ENCODE peak calls at places on chromosomes 16 and 17, in four cellular contexts. Z, Q, R and H are unnamed samples.
A peak's percentile ranks its signal among the peaks of the same experiment; 100 is the strongest.

GRCh38 chr16:19588661-19589060 is 33.2 kb downstream of the VPS35L start:
- DNase-seq in R (no peak), Z (no peak), Q (peak; percentile 39), H (no peak)

GRCh38 chr16:67865318-67865717 is 7.5 kb upstream of the EDC4 start:
- DNase-seq in R (no peak), Q (peak; percentile 56), Z (peak; percentile 53), H (no peak)

GRCh38 chr17:2712300-2713043 is 908 bp upstream of the CLUH start:
- DNase-seq in Z (no peak), R (no peak), Q (no peak), H (no peak)

GRCh38 chr16:51306116-51306515 is 155.0 kb upstream of the SALL1 start:
- DNase-seq in Q (no peak), Z (no peak), R (no peak), H (no peak)

GRCh38 chr17:35082073-35082657 is 18.7 kb upstream of the RFFL start:
- DNase-seq in R (no peak), Q (peak; percentile 75), Z (peak; percentile 30), H (no peak)

GRCh38 chr17:10772425-10773380 is 31.2 kb downstream of the TMEM238L start:
- DNase-seq in Q (no peak), R (no peak), Z (no peak), H (no peak)

GRCh38 chr17:81345211-81346089 is 49.8 kb upstream of the BAHCC1 start:
- DNase-seq in Q (peak; percentile 95), R (no peak), Z (peak; percentile 59), H (peak; percentile 55)

GRCh38 chr17:34386925-34387550 is 24.0 kb upstream of the CCL1 start:
- DNase-seq in Q (peak; percentile 54), Z (no peak), R (no peak), H (no peak)

GRCh38 chr17:49556183-49556943 is 19.3 kb upstream of the NXPH3 start:
- DNase-seq in Z (peak; percentile 94), Q (peak; percentile 77), R (peak; percentile 78), H (peak; percentile 80)

GRCh38 chr17:71628306-71628705 is 492.5 kb upstream of the SOX9 start:
- DNase-seq in R (no peak), Q (no peak), Z (no peak), H (no peak)

GRCh38 chr16:22641030-22641671 is 130.5 kb downstream of the NPIPB5 start:
- DNase-seq in R (no peak), Q (peak; percentile 28), Z (no peak), H (no peak)

GRCh38 chr16:61590577-61590976 is 445.7 kb downstream of the CDH8 start:
- DNase-seq in Q (no peak), R (no peak), Z (no peak), H (no peak)

GRCh38 chr17:39208136-39208535 is 8.1 kb downstream of the RPL19 start:
- DNase-seq in Z (no peak), Q (no peak), R (no peak), H (no peak)

GRCh38 chr16:69559164-69559563 is 6.6 kb upstream of the NFAT5 start:
- DNase-seq in Q (no peak), Z (no peak), R (no peak), H (no peak)

GRCh38 chr17:4887581-4887980 is 11.8 kb upstream of the C17orf107 start:
- DNase-seq in Z (no peak), R (no peak), Q (no peak), H (no peak)

GRCh38 chr17:4728124-4728523 is 3.1 kb upstream of the MED11 start:
- DNase-seq in R (no peak), Z (no peak), Q (peak; percentile 41), H (no peak)

GRCh38 chr16:50747206-50747956 is 5.5 kb downstream of the CYLD start:
- DNase-seq in R (no peak), Z (no peak), Q (peak; percentile 24), H (peak; percentile 34)

GRCh38 chr16:20114356-20114755 is 40.7 kb upstream of the GPR139 start:
- DNase-seq in Z (peak; percentile 3), R (no peak), Q (no peak), H (no peak)

GRCh38 chr16:27238016-27238587 is 30.5 kb downstream of the NSMCE1 start:
- DNase-seq in Z (no peak), Q (no peak), R (no peak), H (peak; percentile 75)